ENCODE peak calls at places on chromosomes 3 and 15, in ten cellular contexts. Z is B cell; T is K562; L is dermis microvascular lymphatic vessel endothelial cell; I is CD4-positive, alpha-beta T cell; F is effector memory CD8-positive, alpha-beta T cell; A is NCI-H510A treated with DMSO at 0.1 percent for 48 hours; S is ELR; V is NCI-H1694; O is CD8-positive, alpha-beta memory T cell. W is an unnamed sample.
A peak's percentile ranks its signal among the peaks of the same experiment; 100 is the strongest.

GRCh38 chr3:5798809-5799208 is 611.3 kb downstream of the EDEM1 start:
- DNase-seq in O (no peak), A (no peak), I (no peak), Z (no peak), T (no peak), S (no peak), L (no peak), V (no peak), F (no peak), W (no peak)

GRCh38 chr3:53161345-53161819 is 373 bp downstream of the PRKCD start:
- DNase-seq in Z (peak; percentile 51), T (no peak), O (no peak), F (no peak), S (peak; percentile 36), V (no peak), L (no peak), A (no peak), I (peak; percentile 10), W (no peak)

GRCh38 chr3:120415756-120416155 is 35.0 kb downstream of the FSTL1 start:
- DNase-seq in V (no peak), L (no peak), F (no peak), T (no peak), O (no peak), S (no peak), Z (no peak), I (no peak), A (no peak), W (no peak)

GRCh38 chr15:70632981-70633380 is 130.4 kb downstream of the UACA start:
- DNase-seq in L (no peak), F (no peak), S (no peak), T (no peak), I (no peak), Z (no peak), A (no peak), V (no peak), O (no peak), W (no peak)

GRCh38 chr3:17741621-17742091 is 775 bp downstream of the TBC1D5 start:
- DNase-seq in T (peak; percentile 26), O (no peak), Z (no peak), V (no peak), L (peak; percentile 40), F (no peak), I (no peak), S (no peak), A (peak; percentile 48), W (no peak)

GRCh38 chr15:56102401-56102800 is 109.0 kb upstream of the NEDD4 start:
- DNase-seq in L (peak; percentile 81), Z (no peak), T (no peak), S (no peak), F (no peak), A (no peak), V (no peak), O (no peak), I (no peak), W (no peak)

GRCh38 chr3:185595520-185595919 is 9.4 kb downstream of the SENP2 start:
- DNase-seq in T (no peak), V (no peak), O (no peak), S (no peak), L (no peak), Z (peak; percentile 54), A (no peak), I (no peak), F (no peak), W (no peak)

GRCh38 chr3:49199900-49200281 is 28.5 kb downstream of the KLHDC8B start:
- DNase-seq in T (no peak), A (no peak), F (no peak), L (no peak), S (no peak), I (no peak), V (no peak), Z (no peak), O (no peak), W (no peak)

GRCh38 chr3:198080521-198081384 is 120.7 kb downstream of the LMLN start:
- DNase-seq in F (peak; percentile 67), V (peak; percentile 27), O (peak; percentile 85), I (peak; percentile 62), T (peak; percentile 72), S (peak; percentile 77), L (peak; percentile 21), Z (peak; percentile 91), A (peak; percentile 65), W (peak; percentile 56)

GRCh38 chr3:133663569-133664313 is 2.0 kb upstream of the TOPBP1 start:
- DNase-seq in L (no peak), O (peak; percentile 56), S (peak; percentile 81), V (peak; percentile 79), Z (peak; percentile 58), T (peak; percentile 37), F (peak; percentile 32), A (peak; percentile 32), I (peak; percentile 12), W (peak; percentile 55)

GRCh38 chr3:134143828-134144390 is 106.8 kb downstream of the RYK start:
- DNase-seq in O (no peak), F (no peak), A (peak; percentile 50), Z (no peak), V (no peak), T (no peak), L (peak; percentile 65), I (no peak), S (no peak), W (no peak)

GRCh38 chr15:59178151-59178705 is 28.4 kb upstream of the LDHAL6B start:
- DNase-seq in I (no peak), F (no peak), L (no peak), O (no peak), S (no peak), A (peak; percentile 41), V (no peak), T (no peak), Z (no peak), W (no peak)

GRCh38 chr3:184186184-184186901 is at the start of gene ABCF3:
- DNase-seq in V (no peak), Z (no peak), F (no peak), A (no peak), L (no peak), T (no peak), S (peak; percentile 67), O (no peak), I (no peak), W (peak; percentile 54)

GRCh38 chr3:47475570-47476329 is at the start of gene SCAP:
- DNase-seq in Z (peak; percentile 98), T (peak; percentile 95), L (peak; percentile 77), A (peak; percentile 60), O (peak; percentile 94), S (peak; percentile 86), F (peak; percentile 98), V (no peak), I (peak; percentile 93), W (peak; percentile 64)

GRCh38 chr3:20125912-20126311 is 60.1 kb downstream of the SGO1 start:
- DNase-seq in I (no peak), O (no peak), F (no peak), A (no peak), T (no peak), Z (peak; percentile 80), V (no peak), S (no peak), L (no peak), W (no peak)

GRCh38 chr3:134471521-134472193 is 14.1 kb downstream of the ANAPC13 start:
- DNase-seq in L (no peak), V (no peak), I (no peak), T (no peak), A (no peak), Z (no peak), F (no peak), S (peak; percentile 94), O (no peak), W (peak; percentile 94)

GRCh38 chr3:16801223-16801622 is 83.5 kb upstream of the PLCL2 start:
- DNase-seq in T (no peak), A (no peak), V (no peak), F (no peak), O (no peak), Z (peak; percentile 47), L (peak; percentile 42), I (no peak), S (peak; percentile 19), W (no peak)

GRCh38 chr15:28886431-28887343 is 913 bp downstream of the APBA2 start:
- DNase-seq in S (peak; percentile 26), A (no peak), L (no peak), Z (no peak), T (no peak), O (peak; percentile 38), F (no peak), V (no peak), I (no peak), W (no peak)

GRCh38 chr15:33310481-33311311 is at the start of gene RYR3:
- DNase-seq in F (no peak), A (peak; percentile 20), T (no peak), I (no peak), S (no peak), V (no peak), Z (no peak), L (no peak), O (no peak), W (no peak)

GRCh38 chr15:101090460-101090853 is 161.4 kb downstream of the CHSY1 start:
- DNase-seq in I (no peak), Z (no peak), V (no peak), F (no peak), A (no peak), T (no peak), L (no peak), S (no peak), O (no peak), W (no peak)

GRCh38 chr3:142645236-142645793 is 49.1 kb downstream of the PLS1 start:
- DNase-seq in I (no peak), A (no peak), L (no peak), Z (no peak), S (peak; percentile 90), O (no peak), T (no peak), V (no peak), F (no peak), W (peak; percentile 35)

GRCh38 chr15:51144021-51144532 is 49.4 kb upstream of the TNFAIP8L3 start:
- DNase-seq in S (peak; percentile 59), V (no peak), F (no peak), O (no peak), A (no peak), I (no peak), L (no peak), T (no peak), Z (no peak), W (peak; percentile 76)

GRCh38 chr3:140529096-140529495 is 148.8 kb upstream of the TRIM42 start:
- DNase-seq in I (no peak), L (no peak), V (no peak), S (peak; percentile 17), F (no peak), A (no peak), Z (no peak), O (no peak), T (no peak), W (peak; percentile 3)

GRCh38 chr3:98529856-98530459 is 1.8 kb upstream of the GPR15 start:
- DNase-seq in T (no peak), V (no peak), I (no peak), L (no peak), Z (no peak), O (no peak), F (no peak), S (no peak), A (no peak), W (no peak)

GRCh38 chr3:46677096-46677702 is 16.3 kb downstream of the ALS2CL start:
- DNase-seq in O (no peak), I (no peak), F (no peak), Z (no peak), A (no peak), L (no peak), T (no peak), V (no peak), S (no peak), W (peak; percentile 27)

GRCh38 chr3:129715854-129716253 is 109.4 kb upstream of the PLXND1 start:
- DNase-seq in T (no peak), O (no peak), L (no peak), A (no peak), S (no peak), V (no peak), I (no peak), F (no peak), Z (no peak), W (no peak)

GRCh38 chr15:74265046-74265639 is 29.0 kb downstream of the CCDC33 start:
- DNase-seq in T (peak; percentile 65), A (no peak), F (no peak), I (no peak), V (no peak), L (peak; percentile 15), Z (no peak), O (no peak), S (peak; percentile 24), W (peak; percentile 18)

GRCh38 chr15:33565099-33565498 is 254.3 kb downstream of the RYR3 start:
- DNase-seq in S (peak; percentile 3), Z (no peak), F (no peak), O (no peak), L (no peak), A (no peak), V (no peak), T (no peak), I (no peak), W (peak; percentile 44)